ENCODE peak calls at places on chromosomes 12 and 14, in seven cellular contexts. D is fibroblast of lung, G is right atrium auricular region, A is bronchial epithelial cell, Y is esophagus squamous epithelium, T is body of pancreas, J is transverse colon. H is an unnamed sample.

GRCh38 chr14:40074169-40074568 is 641.9 kb upstream of the FBXO33 start:
- DNase-seq in D (no peak), G (no peak), A (no peak), Y (no peak), T (no peak), J (no peak), H (no peak)

GRCh38 chr12:122888232-122888752 is 7.6 kb downstream of the VPS37B start:
- DNase-seq in D (peak), G (peak), A (peak), Y (no peak), T (peak), J (peak), H (peak)

GRCh38 chr12:50055831-50056628 is 1.4 kb upstream of the ASIC1 start:
- DNase-seq in D (peak), G (no peak), A (peak), Y (no peak), T (peak), J (peak), H (peak)

GRCh38 chr14:66643344-66643743 is 135.4 kb downstream of the GPHN start:
- DNase-seq in D (no peak), G (no peak), A (peak), Y (no peak), T (no peak), J (no peak), H (no peak)

GRCh38 chr14:47919994-47920393 is 244.6 kb upstream of the MDGA2 start:
- DNase-seq in D (no peak), G (no peak), A (no peak), Y (no peak), T (no peak), J (no peak), H (no peak)

GRCh38 chr14:68133856-68134255 is 314.3 kb downstream of the RAD51B start:
- DNase-seq in D (no peak), G (no peak), A (no peak), Y (no peak), T (no peak), J (no peak), H (no peak)

GRCh38 chr12:125143491-125143890 is 78.3 kb downstream of the AACS start:
- DNase-seq in D (peak), G (peak), A (no peak), Y (no peak), T (no peak), J (peak), H (no peak)

GRCh38 chr12:28759334-28759733 is 389.7 kb upstream of the FAR2 start:
- DNase-seq in D (peak), G (no peak), A (peak), Y (no peak), T (no peak), J (no peak), H (peak)

GRCh38 chr14:88868558-88869159 is 44.2 kb downstream of the TTC8 start:
- DNase-seq in D (peak), G (no peak), A (peak), Y (no peak), T (no peak), J (no peak), H (no peak)

GRCh38 chr12:133038310-133038709 is 1.0 kb downstream of the ZNF84 start:
- DNase-seq in D (no peak), G (no peak), A (no peak), Y (no peak), T (no peak), J (no peak), H (no peak)

DNA sequence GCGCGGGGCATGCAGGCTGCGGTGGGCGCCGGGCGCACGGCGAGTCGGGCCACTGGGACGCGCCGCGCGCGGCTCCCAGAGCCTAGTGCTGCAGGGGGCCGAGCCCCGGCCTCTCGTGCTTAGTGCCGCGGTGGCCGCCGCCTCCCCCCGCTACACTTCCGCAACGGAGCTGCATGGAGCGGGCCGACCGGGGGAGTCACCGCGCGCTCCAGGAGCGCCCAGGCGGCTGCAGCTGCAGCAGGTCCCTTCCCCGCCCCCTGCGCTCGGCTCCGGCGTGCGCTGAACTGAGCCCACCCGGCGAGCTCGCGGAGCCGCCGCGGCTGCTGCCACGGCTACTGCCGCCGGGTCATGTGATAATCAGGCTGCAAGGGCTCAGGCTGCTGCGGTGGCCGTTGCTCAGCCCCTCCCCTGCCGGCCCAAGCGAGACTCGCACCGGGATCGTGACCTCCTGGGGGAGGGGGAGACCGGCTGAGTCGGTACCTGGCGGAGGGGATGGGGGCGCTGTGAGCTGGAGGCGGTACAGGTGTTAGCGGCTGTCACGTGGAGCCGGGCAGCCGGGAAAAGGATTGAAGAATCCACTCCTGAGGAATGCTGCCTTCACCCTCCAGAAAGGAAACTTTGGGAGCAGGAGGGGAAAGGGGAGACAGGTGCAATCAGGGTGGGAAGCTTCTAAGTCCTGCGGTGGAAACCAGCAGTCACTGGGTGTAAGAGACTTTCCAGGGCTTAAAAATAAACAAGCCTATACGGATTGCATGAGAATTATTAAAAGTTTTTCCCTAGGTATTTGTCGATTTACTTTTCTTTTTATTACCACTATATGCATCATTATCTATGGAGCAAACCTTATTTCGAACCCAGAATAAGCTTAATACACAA is at the start of gene PPM1H:
- DNase-seq in D (peak), G (peak), A (no peak), Y (no peak), T (peak), J (peak), H (peak)
- TF ChIP-seq CTCF in D (no peak), G (peak), A (peak), Y (peak), T (peak), J (peak), H (peak)

GRCh38 chr14:30681752-30682355 is 59.7 kb downstream of the SCFD1 start:
- DNase-seq in D (peak), G (no peak), A (peak), Y (no peak), T (no peak), J (no peak), H (no peak)
- TF ChIP-seq CTCF in D (peak), G (no peak), A (peak), Y (no peak), T (peak), J (peak), H (peak)

DNA sequence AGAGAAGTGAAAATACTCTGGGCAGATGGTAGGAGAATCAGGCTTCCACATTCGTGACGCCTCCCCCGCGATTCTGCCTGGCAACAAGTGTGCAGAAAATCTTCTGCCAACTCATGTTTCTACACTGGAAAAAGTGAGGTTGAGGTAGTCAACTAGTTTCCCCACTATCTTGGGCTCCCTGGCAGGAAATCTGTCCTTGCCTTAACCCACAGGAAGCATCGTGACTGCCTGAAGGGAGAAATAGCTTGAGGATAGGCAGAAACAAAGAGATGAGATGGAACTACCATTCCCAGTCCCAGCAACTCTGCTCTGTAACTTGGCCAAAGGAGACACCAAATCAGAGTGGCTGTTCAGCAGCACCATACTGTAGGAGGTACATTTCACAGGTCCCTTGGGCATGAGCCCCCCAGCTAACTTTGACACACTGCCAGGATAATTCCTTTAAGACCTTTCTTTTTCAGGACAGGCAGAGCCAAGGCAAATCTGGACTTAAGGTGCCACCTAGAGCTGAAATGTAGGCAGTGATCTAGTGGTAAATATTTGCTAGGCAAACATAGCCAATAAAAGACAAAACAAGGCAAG is 205.0 kb downstream of the PTPRO start:
- DNase-seq in D (peak), G (no peak), A (peak), Y (no peak), T (peak), J (peak), H (peak)
- TF ChIP-seq CTCF in D (peak), G (no peak), A (peak), Y (no peak), T (no peak), J (peak), H (no peak)

GRCh38 chr12:52050771-52051541 is at the start of gene NR4A1:
- DNase-seq in D (peak), G (peak), A (peak), Y (peak), T (peak), J (peak), H (peak)
- TF ChIP-seq CTCF in D (no peak), G (no peak), A (peak), Y (no peak), T (peak), J (no peak), H (no peak)

GRCh38 chr12:130401703-130402102 is 64.0 kb downstream of the PIWIL1 start:
- DNase-seq in D (no peak), G (no peak), A (no peak), Y (no peak), T (no peak), J (no peak), H (no peak)
- TF ChIP-seq CTCF in D (no peak), G (no peak), A (no peak), Y (no peak), T (no peak), J (no peak), H (no peak)

H was measured in Calu3.